ENCODE peak calls at places on chromosomes 11 and 22, in ten cellular contexts. One of them, this sample, is unnamed.
A peak's percentile ranks its signal among the peaks of the same experiment; 100 is the strongest.

GRCh38 chr11:39910087-39910486 is 1549.4 kb downstream of the LRRC4C start:
- DNase-seq in K562: no peak
- DNase-seq in HCT116: no peak
- DNase-seq in lower leg skin: no peak
- DNase-seq in transverse colon: no peak
- DNase-seq in heart left ventricle: no peak
- DNase-seq in ovary: no peak
- DNase-seq in H54: no peak
- DNase-seq in A549: no peak
- DNase-seq in IMR-90: no peak
- DNase-seq in this sample: no peak

GRCh38 chr11:63537293-63538101 is 889 bp downstream of the PLAAT4 start:
- DNase-seq in K562: no peak
- DNase-seq in HCT116: no peak
- DNase-seq in lower leg skin: peak; percentile 85
- DNase-seq in transverse colon: peak; percentile 44
- DNase-seq in heart left ventricle: peak; percentile 79
- DNase-seq in ovary: peak; percentile 81
- DNase-seq in H54: no peak
- DNase-seq in A549: no peak
- DNase-seq in IMR-90: peak; percentile 4
- DNase-seq in this sample: no peak

GRCh38 chr11:43953521-43953920 is 11.1 kb downstream of the C11orf96 start:
- DNase-seq in K562: no peak
- DNase-seq in HCT116: no peak
- DNase-seq in lower leg skin: no peak
- DNase-seq in transverse colon: no peak
- DNase-seq in heart left ventricle: no peak
- DNase-seq in ovary: no peak
- DNase-seq in H54: no peak
- DNase-seq in A549: no peak
- DNase-seq in IMR-90: no peak
- DNase-seq in this sample: peak; percentile 21

GRCh38 chr11:127950162-127950561 is 637.2 kb downstream of the ETS1 start:
- DNase-seq in K562: no peak
- DNase-seq in HCT116: no peak
- DNase-seq in lower leg skin: no peak
- DNase-seq in transverse colon: no peak
- DNase-seq in heart left ventricle: no peak
- DNase-seq in ovary: no peak
- DNase-seq in H54: no peak
- DNase-seq in A549: no peak
- DNase-seq in IMR-90: no peak
- DNase-seq in this sample: no peak

GRCh38 chr11:63785823-63786222 is 17.2 kb upstream of the ZFTA start:
- DNase-seq in K562: no peak
- DNase-seq in HCT116: no peak
- DNase-seq in lower leg skin: no peak
- DNase-seq in transverse colon: no peak
- DNase-seq in heart left ventricle: no peak
- DNase-seq in ovary: no peak
- DNase-seq in H54: no peak
- DNase-seq in A549: no peak
- DNase-seq in IMR-90: no peak
- DNase-seq in this sample: no peak

GRCh38 chr22:44120314-44120704 is 60.4 kb upstream of the PARVG start:
- DNase-seq in K562: no peak
- DNase-seq in HCT116: no peak
- DNase-seq in lower leg skin: no peak
- DNase-seq in transverse colon: no peak
- DNase-seq in heart left ventricle: no peak
- DNase-seq in ovary: no peak
- DNase-seq in H54: no peak
- DNase-seq in A549: no peak
- DNase-seq in IMR-90: no peak
- DNase-seq in this sample: no peak

GRCh38 chr11:117183724-117184349 is 5.3 kb downstream of the SIDT2 start:
- DNase-seq in K562: no peak
- DNase-seq in HCT116: no peak
- DNase-seq in lower leg skin: peak; percentile 79
- DNase-seq in transverse colon: no peak
- DNase-seq in heart left ventricle: no peak
- DNase-seq in ovary: no peak
- DNase-seq in H54: no peak
- DNase-seq in A549: no peak
- DNase-seq in IMR-90: no peak
- DNase-seq in this sample: no peak

GRCh38 chr11:68905421-68906360 is 2.0 kb downstream of the IGHMBP2 start:
- DNase-seq in K562: no peak
- DNase-seq in HCT116: no peak
- DNase-seq in lower leg skin: no peak
- DNase-seq in transverse colon: no peak
- DNase-seq in heart left ventricle: no peak
- DNase-seq in ovary: no peak
- DNase-seq in H54: no peak
- DNase-seq in A549: no peak
- DNase-seq in IMR-90: no peak
- DNase-seq in this sample: no peak

DNA sequence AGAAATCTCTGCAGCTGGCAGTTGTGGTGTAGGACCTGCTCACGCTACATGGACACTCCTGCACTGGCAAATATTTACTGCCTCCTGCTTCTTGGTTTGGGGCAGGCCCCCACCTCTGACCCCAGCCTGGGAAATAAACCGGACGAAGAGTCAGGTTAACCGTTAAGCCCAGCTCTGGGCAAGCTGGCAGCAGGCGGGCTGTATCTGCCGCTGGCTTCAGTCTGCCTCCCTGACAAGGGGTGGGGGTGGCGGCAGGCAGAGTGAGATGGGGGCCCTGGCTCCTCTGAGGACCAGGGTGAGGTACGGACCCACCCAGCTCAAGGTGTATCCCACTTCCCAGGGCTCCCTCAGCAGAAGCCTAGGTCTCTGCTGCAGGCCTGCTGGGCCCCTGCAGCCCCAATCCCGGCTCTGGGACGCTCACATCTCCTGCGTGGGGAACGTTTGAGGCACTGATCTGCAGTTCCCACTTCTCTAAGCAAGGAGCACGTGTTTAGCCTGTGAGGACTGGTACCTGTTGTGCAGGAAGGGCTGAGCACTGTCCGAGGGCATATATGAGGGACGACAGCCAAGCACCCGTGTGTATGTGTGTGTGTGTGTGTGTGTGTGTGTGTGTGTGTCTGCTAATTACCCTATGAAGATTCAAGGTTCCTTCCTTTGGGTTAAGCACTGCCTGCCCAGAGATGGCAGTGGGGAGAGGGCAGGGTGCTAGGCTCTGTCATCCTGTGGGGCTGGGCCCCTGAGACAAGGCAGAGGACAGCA is 1.1 kb upstream of the LRRC75B start:
- DNase-seq in K562: no peak
- DNase-seq in HCT116: no peak
- DNase-seq in lower leg skin: no peak
- DNase-seq in transverse colon: peak; percentile 55
- DNase-seq in heart left ventricle: no peak
- DNase-seq in ovary: no peak
- DNase-seq in H54: no peak
- DNase-seq in A549: no peak
- DNase-seq in IMR-90: no peak
- DNase-seq in this sample: no peak
- TF ChIP-seq POLR2A in K562: no peak
- TF ChIP-seq POLR2A in HCT116: no peak
- TF ChIP-seq POLR2A in lower leg skin: no peak
- TF ChIP-seq POLR2A in transverse colon: no peak
- TF ChIP-seq POLR2A in heart left ventricle: no peak
- TF ChIP-seq POLR2A in ovary: no peak
- TF ChIP-seq POLR2A in H54: no peak
- TF ChIP-seq POLR2A in A549: no peak
- TF ChIP-seq POLR2A in IMR-90: no peak
- TF ChIP-seq POLR2A in this sample: no peak

GRCh38 chr22:29553391-29554224 is at the start of gene THOC5:
- DNase-seq in K562: peak; percentile 90
- DNase-seq in HCT116: peak; percentile 89
- DNase-seq in lower leg skin: peak; percentile 98
- DNase-seq in transverse colon: peak; percentile 94
- DNase-seq in heart left ventricle: peak; percentile 96
- DNase-seq in ovary: peak; percentile 94
- DNase-seq in H54: peak; percentile 90
- DNase-seq in A549: peak; percentile 95
- DNase-seq in IMR-90: peak; percentile 94
- DNase-seq in this sample: peak; percentile 97
- TF ChIP-seq POLR2A in K562: peak; percentile 79
- TF ChIP-seq POLR2A in HCT116: no peak
- TF ChIP-seq POLR2A in lower leg skin: no peak
- TF ChIP-seq POLR2A in transverse colon: peak; percentile 59
- TF ChIP-seq POLR2A in heart left ventricle: no peak
- TF ChIP-seq POLR2A in ovary: no peak
- TF ChIP-seq POLR2A in H54: peak; percentile 48
- TF ChIP-seq POLR2A in A549: peak; percentile 66
- TF ChIP-seq POLR2A in IMR-90: peak; percentile 67
- TF ChIP-seq POLR2A in this sample: peak; percentile 77

GRCh38 chr11:118276422-118276821 is 12.3 kb upstream of the MPZL2 start:
- DNase-seq in K562: no peak
- DNase-seq in HCT116: no peak
- DNase-seq in lower leg skin: no peak
- DNase-seq in transverse colon: no peak
- DNase-seq in heart left ventricle: no peak
- DNase-seq in ovary: no peak
- DNase-seq in H54: no peak
- DNase-seq in A549: no peak
- DNase-seq in IMR-90: no peak
- DNase-seq in this sample: no peak

GRCh38 chr11:118274184-118274583 is 10.1 kb upstream of the MPZL2 start:
- DNase-seq in K562: no peak
- DNase-seq in HCT116: no peak
- DNase-seq in lower leg skin: no peak
- DNase-seq in transverse colon: no peak
- DNase-seq in heart left ventricle: no peak
- DNase-seq in ovary: no peak
- DNase-seq in H54: no peak
- DNase-seq in A549: no peak
- DNase-seq in IMR-90: no peak
- DNase-seq in this sample: no peak

GRCh38 chr11:118275184-118275583 is 11.1 kb upstream of the MPZL2 start:
- DNase-seq in K562: no peak
- DNase-seq in HCT116: no peak
- DNase-seq in lower leg skin: no peak
- DNase-seq in transverse colon: no peak
- DNase-seq in heart left ventricle: no peak
- DNase-seq in ovary: no peak
- DNase-seq in H54: no peak
- DNase-seq in A549: no peak
- DNase-seq in IMR-90: no peak
- DNase-seq in this sample: no peak

GRCh38 chr11:118281284-118281683 is 17.2 kb upstream of the MPZL2 start:
- DNase-seq in K562: no peak
- DNase-seq in HCT116: no peak
- DNase-seq in lower leg skin: no peak
- DNase-seq in transverse colon: no peak
- DNase-seq in heart left ventricle: no peak
- DNase-seq in ovary: no peak
- DNase-seq in H54: no peak
- DNase-seq in A549: no peak
- DNase-seq in IMR-90: no peak
- DNase-seq in this sample: no peak

GRCh38 chr11:118277312-118277711 is 13.2 kb upstream of the MPZL2 start:
- DNase-seq in K562: no peak
- DNase-seq in HCT116: peak; percentile 44
- DNase-seq in lower leg skin: no peak
- DNase-seq in transverse colon: no peak
- DNase-seq in heart left ventricle: no peak
- DNase-seq in ovary: no peak
- DNase-seq in H54: peak; percentile 19
- DNase-seq in A549: no peak
- DNase-seq in IMR-90: peak; percentile 36
- DNase-seq in this sample: no peak
- TF ChIP-seq POLR2A in K562: no peak
- TF ChIP-seq POLR2A in HCT116: no peak
- TF ChIP-seq POLR2A in lower leg skin: no peak
- TF ChIP-seq POLR2A in transverse colon: no peak
- TF ChIP-seq POLR2A in heart left ventricle: no peak
- TF ChIP-seq POLR2A in ovary: no peak
- TF ChIP-seq POLR2A in H54: no peak
- TF ChIP-seq POLR2A in A549: no peak
- TF ChIP-seq POLR2A in IMR-90: no peak
- TF ChIP-seq POLR2A in this sample: no peak

GRCh38 chr11:118396097-118396501 is 5.3 kb upstream of the ATP5MG start:
- DNase-seq in K562: no peak
- DNase-seq in HCT116: no peak
- DNase-seq in lower leg skin: no peak
- DNase-seq in transverse colon: no peak
- DNase-seq in heart left ventricle: no peak
- DNase-seq in ovary: no peak
- DNase-seq in H54: no peak
- DNase-seq in A549: no peak
- DNase-seq in IMR-90: no peak
- DNase-seq in this sample: no peak

GRCh38 chr11:118397448-118397847 is 4.0 kb upstream of the ATP5MG start:
- DNase-seq in K562: no peak
- DNase-seq in HCT116: no peak
- DNase-seq in lower leg skin: no peak
- DNase-seq in transverse colon: no peak
- DNase-seq in heart left ventricle: no peak
- DNase-seq in ovary: no peak
- DNase-seq in H54: no peak
- DNase-seq in A549: no peak
- DNase-seq in IMR-90: no peak
- DNase-seq in this sample: no peak

GRCh38 chr11:118401880-118402590 is 629 bp downstream of the ATP5MG start:
- DNase-seq in K562: peak; percentile 19
- DNase-seq in HCT116: no peak
- DNase-seq in lower leg skin: no peak
- DNase-seq in transverse colon: no peak
- DNase-seq in heart left ventricle: no peak
- DNase-seq in ovary: no peak
- DNase-seq in H54: no peak
- DNase-seq in A549: peak; percentile 10
- DNase-seq in IMR-90: peak; percentile 92
- DNase-seq in this sample: peak; percentile 52

GRCh38 chr11:118398797-118399564 is 2.4 kb upstream of the ATP5MG start:
- DNase-seq in K562: no peak
- DNase-seq in HCT116: no peak
- DNase-seq in lower leg skin: no peak
- DNase-seq in transverse colon: no peak
- DNase-seq in heart left ventricle: no peak
- DNase-seq in ovary: no peak
- DNase-seq in H54: no peak
- DNase-seq in A549: no peak
- DNase-seq in IMR-90: peak; percentile 26
- DNase-seq in this sample: peak; percentile 23

DNA sequence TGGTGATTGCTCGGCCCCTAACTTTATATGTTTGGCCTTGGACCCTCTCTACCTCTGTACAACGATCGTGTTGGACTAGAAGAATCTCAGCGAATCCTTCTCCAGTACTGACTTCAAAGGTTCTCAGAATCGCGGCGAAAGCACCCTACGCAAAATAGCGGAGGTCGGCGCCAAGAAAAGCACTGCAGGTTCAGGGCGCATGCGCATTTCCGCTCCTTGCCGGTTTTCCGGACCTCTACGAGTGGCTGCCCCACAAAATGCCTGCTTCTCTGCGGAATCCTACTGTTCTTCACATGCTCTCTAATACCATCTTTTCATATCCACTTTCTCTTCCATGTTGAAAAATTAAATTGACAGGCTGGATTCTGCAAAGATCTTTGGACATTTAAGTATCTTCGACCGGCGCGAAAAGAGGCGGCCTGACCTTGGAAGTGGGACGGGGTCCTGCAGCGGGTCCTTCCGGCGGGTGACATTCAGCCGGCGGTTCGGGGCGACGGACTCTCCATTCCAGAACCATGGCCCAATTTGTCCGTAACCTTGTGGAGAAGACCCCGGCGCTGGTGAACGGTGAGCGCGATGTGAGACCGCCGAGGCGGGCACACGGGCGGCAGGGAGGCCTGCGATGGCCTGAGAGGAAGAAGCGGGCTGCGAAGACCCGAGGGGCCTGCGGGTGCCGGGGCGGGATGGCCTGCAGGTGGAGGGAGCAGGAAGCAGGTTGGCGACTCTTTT is at the start of gene ATP5MG:
- DNase-seq in K562: peak; percentile 90
- DNase-seq in HCT116: peak; percentile 81
- DNase-seq in lower leg skin: peak; percentile 97
- DNase-seq in transverse colon: peak; percentile 93
- DNase-seq in heart left ventricle: peak; percentile 95
- DNase-seq in ovary: peak; percentile 89
- DNase-seq in H54: peak; percentile 26
- DNase-seq in A549: peak; percentile 87
- DNase-seq in IMR-90: peak; percentile 86
- DNase-seq in this sample: peak; percentile 93
- TF ChIP-seq POLR2A in K562: peak; percentile 84
- TF ChIP-seq POLR2A in HCT116: peak; percentile 84
- TF ChIP-seq POLR2A in lower leg skin: no peak
- TF ChIP-seq POLR2A in transverse colon: peak; percentile 71
- TF ChIP-seq POLR2A in heart left ventricle: no peak
- TF ChIP-seq POLR2A in ovary: peak; percentile 31
- TF ChIP-seq POLR2A in H54: peak; percentile 42
- TF ChIP-seq POLR2A in A549: peak; percentile 64
- TF ChIP-seq POLR2A in IMR-90: peak; percentile 65
- TF ChIP-seq POLR2A in this sample: peak; percentile 71

This sample was measured in erythroblast.